ENCODE peak calls at places on chromosomes 6 and 20, in eight cellular contexts. R, P, S, U, M, L, X and Y are unnamed samples.
A peak's percentile ranks its signal among the peaks of the same experiment; 100 is the strongest.

GRCh38 chr6:3879194-3879952 is 30.2 kb downstream of the FAM50B start:
- DNase-seq in L (no peak), S (no peak), P (no peak), R (no peak), M (no peak), X (no peak), U (no peak), Y (no peak)

GRCh38 chr6:88376759-88377387 is 210.7 kb upstream of the CNR1 start:
- DNase-seq in L (no peak), R (no peak), S (peak; percentile 73), X (no peak), U (no peak), P (no peak), M (no peak), Y (peak; percentile 24)

GRCh38 chr6:87897581-87898147 is 150.0 kb upstream of the SPACA1 start:
- DNase-seq in L (no peak), P (no peak), X (no peak), M (no peak), S (peak; percentile 11), U (no peak), R (no peak), Y (no peak)

GRCh38 chr6:131730264-131730663 is 19.4 kb upstream of the CTAGE9 start:
- DNase-seq in L (no peak), P (no peak), M (no peak), X (no peak), U (no peak), R (no peak), S (no peak), Y (no peak)

GRCh38 chr6:44113396-44113795 is 13.9 kb downstream of the MRPL14 start:
- DNase-seq in M (no peak), S (no peak), P (no peak), U (no peak), R (no peak), L (no peak), X (no peak), Y (no peak)

GRCh38 chr20:58308680-58309527 is 611 bp upstream of the RAB22A start:
- DNase-seq in L (peak; percentile 77), U (peak; percentile 11), R (peak; percentile 64), P (peak; percentile 83), M (peak; percentile 58), S (peak; percentile 57), X (peak; percentile 83), Y (no peak)

GRCh38 chr6:29834564-29835436 is 7.2 kb downstream of the HLA-G start:
- DNase-seq in S (peak; percentile 8), R (peak; percentile 13), M (peak; percentile 82), U (no peak), L (no peak), P (no peak), X (peak; percentile 32), Y (no peak)

GRCh38 chr6:5851261-5851757 is 155.4 kb downstream of the NRN1 start:
- DNase-seq in M (peak; percentile 80), U (no peak), L (peak; percentile 77), P (no peak), X (peak; percentile 65), R (peak; percentile 50), S (peak; percentile 19), Y (no peak)

GRCh38 chr6:85865665-85866372 is 223.1 kb upstream of the SYNCRIP start:
- DNase-seq in P (no peak), X (peak; percentile 16), L (no peak), M (no peak), S (peak; percentile 85), R (no peak), U (no peak), Y (peak; percentile 29)

GRCh38 chr20:43667341-43668132 is 623 bp downstream of the MYBL2 start:
- DNase-seq in U (no peak), M (peak; percentile 57), P (no peak), L (no peak), R (peak; percentile 75), S (no peak), X (peak; percentile 50), Y (no peak)

GRCh38 chr20:57428611-57429496 is 37.7 kb downstream of the RBM38 start:
- DNase-seq in U (no peak), P (no peak), X (no peak), M (no peak), L (peak; percentile 38), S (no peak), R (no peak), Y (no peak)

GRCh38 chr20:19211661-19212523 is 550 bp upstream of the SLC24A3 start:
- DNase-seq in R (peak; percentile 8), M (peak; percentile 49), U (no peak), X (peak; percentile 29), L (peak; percentile 71), S (no peak), P (peak; percentile 72), Y (no peak)

GRCh38 chr6:138374815-138375214 is 2.9 kb upstream of the SMIM28 start:
- DNase-seq in R (no peak), S (no peak), X (no peak), M (no peak), L (no peak), P (no peak), U (no peak), Y (no peak)

DNA sequence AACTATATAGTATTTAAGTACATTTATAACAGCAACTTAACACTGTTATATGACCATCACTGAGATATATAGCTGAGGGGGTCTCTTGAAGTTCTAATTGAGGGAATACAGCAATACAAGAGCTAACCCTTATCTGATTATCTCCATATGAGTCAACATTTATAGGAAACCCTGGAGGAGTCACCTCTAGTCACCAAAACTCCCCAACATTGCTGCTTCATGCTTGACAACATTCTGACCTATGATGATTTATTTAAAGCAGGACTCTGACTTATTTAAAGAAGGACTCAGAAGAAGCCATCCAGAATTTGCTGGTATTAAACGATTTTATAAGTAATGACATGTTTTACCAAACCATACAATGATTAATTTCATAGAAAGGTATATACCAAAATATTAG is 182.6 kb upstream of the NOX3 start:
- DNase-seq in M (no peak), X (no peak), P (no peak), L (no peak), S (no peak), U (no peak), R (no peak), Y (no peak)
- TF ChIP-seq CTCF in M (no peak), X (no peak), P (no peak), L (no peak), S (no peak), U (no peak), R (no peak), Y (no peak)

DNA sequence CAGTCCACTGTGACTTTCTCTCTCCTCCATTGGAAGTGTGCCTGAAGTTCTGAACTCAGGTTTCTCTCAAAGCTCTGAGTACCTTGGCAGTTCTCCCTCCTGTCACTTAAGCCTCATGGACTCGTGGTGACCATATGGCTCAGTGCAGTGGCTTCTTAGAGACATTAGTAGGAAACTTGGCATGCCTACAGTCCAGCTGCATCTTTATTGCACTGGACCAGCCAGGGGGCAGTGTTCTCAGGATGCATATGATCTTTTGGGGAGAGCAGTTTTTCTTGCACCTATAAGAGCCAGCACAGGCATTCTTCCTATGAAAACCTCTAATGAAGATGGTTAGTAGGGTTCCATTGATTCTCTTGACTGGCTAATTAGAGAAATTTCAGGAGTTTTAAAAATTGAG is 47.5 kb upstream of the KCNK16 start:
- DNase-seq in S (no peak), P (no peak), U (no peak), L (no peak), R (no peak), M (no peak), X (no peak), Y (no peak)
- TF ChIP-seq CTCF in S (no peak), P (peak; percentile 23), U (peak; percentile 3), L (no peak), R (no peak), M (no peak), X (no peak), Y (peak; percentile 41)

DNA sequence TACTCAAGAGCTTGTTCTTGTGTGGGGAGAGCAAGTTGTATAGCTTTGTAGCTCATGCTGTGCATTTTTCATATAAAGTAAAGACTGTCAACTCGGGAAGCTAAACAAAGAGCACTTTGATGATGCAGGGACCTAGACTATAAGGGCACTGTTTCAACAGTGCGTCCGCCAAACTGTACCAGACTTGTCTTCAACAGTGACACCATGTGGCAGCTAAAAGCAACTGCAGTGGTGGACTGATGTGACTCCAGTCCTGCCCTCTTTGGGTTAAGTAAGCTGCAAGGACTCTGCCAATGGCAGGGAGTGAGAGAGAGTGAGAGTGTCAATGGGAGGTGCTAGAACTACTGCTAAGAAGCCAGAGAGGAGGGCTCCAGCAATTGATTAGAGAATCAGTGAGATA is 48.1 kb upstream of the MC3R start:
- DNase-seq in X (no peak), M (no peak), L (no peak), S (no peak), P (no peak), R (no peak), U (no peak), Y (no peak)
- TF ChIP-seq CTCF in X (no peak), M (no peak), L (no peak), S (no peak), P (no peak), R (peak; percentile 32), U (no peak), Y (peak; percentile 45)

GRCh38 chr20:32153156-32153665 is 43.7 kb downstream of the TM9SF4 start:
- DNase-seq in P (peak; percentile 15), M (no peak), L (no peak), S (no peak), R (no peak), X (no peak), U (no peak), Y (no peak)

GRCh38 chr20:32152421-32153155 is 43.1 kb downstream of the TM9SF4 start:
- DNase-seq in S (peak; percentile 52), R (no peak), M (no peak), U (no peak), L (no peak), P (peak; percentile 27), X (no peak), Y (no peak)

GRCh38 chr20:32157611-32158010 is 48.1 kb downstream of the TM9SF4 start:
- DNase-seq in P (peak; percentile 43), R (no peak), U (no peak), S (no peak), X (no peak), L (no peak), M (no peak), Y (no peak)

GRCh38 chr20:32153771-32154170 is 44.3 kb downstream of the TM9SF4 start:
- DNase-seq in U (no peak), M (no peak), X (no peak), R (no peak), L (no peak), P (peak; percentile 20), S (no peak), Y (no peak)

DNA sequence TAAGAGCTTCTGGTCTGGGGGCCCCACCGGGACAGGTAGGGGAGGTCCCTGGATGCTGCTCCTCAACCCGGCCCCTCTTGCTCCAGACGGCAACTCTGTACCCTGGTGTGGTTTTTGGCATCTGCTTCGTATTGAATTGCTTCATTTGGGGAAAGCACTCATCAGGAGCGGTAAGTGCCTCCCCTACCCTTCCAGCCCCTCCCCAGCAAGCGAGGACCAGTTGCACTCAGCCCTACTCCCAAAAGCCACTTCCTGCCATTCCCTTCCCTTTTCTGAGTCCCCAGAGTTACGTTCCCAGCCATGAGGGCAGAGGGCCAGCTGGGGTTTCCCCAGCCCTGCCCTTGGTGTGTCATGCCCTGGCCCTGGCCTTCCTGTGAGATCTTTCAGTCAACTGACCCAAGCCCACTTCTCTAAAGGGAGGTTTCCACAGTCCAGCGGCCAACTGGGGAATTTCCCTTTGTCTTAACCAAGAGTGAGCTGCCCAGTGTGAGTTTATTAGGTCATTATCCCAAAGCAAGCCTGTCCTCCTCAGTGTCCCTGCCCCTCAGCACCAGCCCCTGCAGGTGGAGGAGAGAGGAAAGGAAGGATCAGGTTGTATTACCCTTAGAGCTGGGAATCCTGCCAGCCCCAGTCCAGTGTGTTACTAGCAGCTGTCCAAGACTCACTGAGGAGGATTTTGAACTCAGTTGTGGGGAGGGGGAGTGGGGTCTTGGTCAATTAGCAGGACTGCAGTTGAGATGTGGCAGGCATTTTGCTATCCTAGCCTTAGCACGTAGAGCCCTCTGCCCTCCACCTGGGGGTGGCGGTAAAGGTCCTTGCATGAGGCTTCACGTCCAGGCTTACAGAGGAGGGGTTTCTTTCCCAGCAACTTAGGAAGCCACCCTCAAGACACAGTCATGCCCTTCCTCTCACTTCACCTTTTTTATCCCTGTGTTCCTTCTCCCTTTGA is 45.8 kb downstream of the TM9SF4 start:
- DNase-seq in U (peak; percentile 29), P (peak; percentile 91), X (peak; percentile 49), R (no peak), L (peak; percentile 91), S (peak; percentile 87), M (peak; percentile 70), Y (peak; percentile 38)
- TF ChIP-seq CTCF in U (peak; percentile 46), P (no peak), X (peak; percentile 7), R (peak; percentile 43), L (peak; percentile 37), S (no peak), M (no peak), Y (peak; percentile 22)